ENCODE peak calls at places on chromosome 10, in five cellular contexts. P is iPS DF 6.9, L is OCI-LY7, T is uterus, H is brain microvascular endothelial cell. Y is an unnamed sample.

GRCh38 chr10:25294032-25294926 is 119.5 kb downstream of the GPR158 start:
- DNase-seq in P (no peak), L (no peak), T (no peak), H (no peak), Y (peak)

GRCh38 chr10:53980210-53980609 is 820.8 kb downstream of the PCDH15 start:
- DNase-seq in P (no peak), L (no peak), T (no peak), H (no peak), Y (no peak)

GRCh38 chr10:13809447-13809846 is 222.7 kb downstream of the PRPF18 start:
- DNase-seq in P (peak), L (no peak), T (no peak), H (no peak), Y (no peak)

GRCh38 chr10:133564816-133565215 is 567 bp downstream of the SYCE1 start:
- DNase-seq in P (no peak), L (no peak), T (no peak), H (no peak), Y (no peak)

GRCh38 chr10:80702143-80702542 is 164.4 kb downstream of the SH2D4B start:
- DNase-seq in P (no peak), L (no peak), T (no peak), H (no peak), Y (no peak)

GRCh38 chr10:43292745-43293676 is 26.1 kb upstream of the RASGEF1A start:
- DNase-seq in P (no peak), L (peak), T (peak), H (peak), Y (no peak)

GRCh38 chr10:99993994-99994689 is 15.6 kb downstream of the DNMBP start:
- DNase-seq in P (no peak), L (peak), T (no peak), H (peak), Y (no peak)

GRCh38 chr10:51926336-51926735 is 226.9 kb upstream of the CSTF2T start:
- DNase-seq in P (no peak), L (no peak), T (no peak), H (no peak), Y (no peak)

GRCh38 chr10:88687853-88688467 is 18.1 kb upstream of the LIPK start:
- DNase-seq in P (no peak), L (peak), T (no peak), H (no peak), Y (no peak)

GRCh38 chr10:48292616-48293015 is 13.9 kb upstream of the MAPK8 start:
- DNase-seq in P (no peak), L (no peak), T (no peak), H (no peak), Y (no peak)

GRCh38 chr10:83801983-83802382 is 337.3 kb upstream of the GHITM start:
- DNase-seq in P (no peak), L (no peak), T (no peak), H (no peak), Y (no peak)

GRCh38 chr10:17756557-17757208 is 4.7 kb downstream of the TMEM236 start:
- DNase-seq in P (no peak), L (no peak), T (no peak), H (peak), Y (no peak)

GRCh38 chr10:45235823-45236222 is 79.6 kb downstream of the OR13A1 start:
- DNase-seq in P (no peak), L (no peak), T (no peak), H (peak), Y (peak)

GRCh38 chr10:108690530-108690929 is 1232.8 kb downstream of the XPNPEP1 start:
- DNase-seq in P (no peak), L (no peak), T (no peak), H (no peak), Y (no peak)

GRCh38 chr10:75008952-75009351 is 102.5 kb upstream of the SAMD8 start:
- DNase-seq in P (no peak), L (no peak), T (no peak), H (no peak), Y (no peak)

GRCh38 chr10:69479241-69479730 is 28.0 kb downstream of the TSPAN15 start:
- DNase-seq in P (no peak), L (no peak), T (no peak), H (no peak), Y (no peak)

GRCh38 chr10:70193391-70193844 is 23.1 kb upstream of the SAR1A start:
- DNase-seq in P (no peak), L (no peak), T (no peak), H (no peak), Y (no peak)

GRCh38 chr10:113053091-113053490 is 103.0 kb downstream of the TCF7L2 start:
- DNase-seq in P (no peak), L (no peak), T (no peak), H (no peak), Y (no peak)

GRCh38 chr10:133186416-133187090 is 26.5 kb downstream of the KNDC1 start:
- DNase-seq in P (no peak), L (no peak), T (no peak), H (no peak), Y (no peak)

GRCh38 chr10:554182-554848 is 135.2 kb downstream of the DIP2C start:
- DNase-seq in P (no peak), L (no peak), T (no peak), H (no peak), Y (no peak)

GRCh38 chr10:88428442-88428841 is 154.7 kb downstream of the RNLS start:
- DNase-seq in P (no peak), L (no peak), T (no peak), H (peak), Y (no peak)

GRCh38 chr10:17386616-17387075 is 67.7 kb downstream of the ST8SIA6 start:
- DNase-seq in P (no peak), L (no peak), T (no peak), H (no peak), Y (no peak)

GRCh38 chr10:62707810-62708209 is 96.7 kb upstream of the ADO start:
- DNase-seq in P (no peak), L (no peak), T (no peak), H (no peak), Y (no peak)
- H3K27ac ChIP-seq in P (no peak), L (no peak), T (no peak), H (no peak), Y (no peak)

DNA sequence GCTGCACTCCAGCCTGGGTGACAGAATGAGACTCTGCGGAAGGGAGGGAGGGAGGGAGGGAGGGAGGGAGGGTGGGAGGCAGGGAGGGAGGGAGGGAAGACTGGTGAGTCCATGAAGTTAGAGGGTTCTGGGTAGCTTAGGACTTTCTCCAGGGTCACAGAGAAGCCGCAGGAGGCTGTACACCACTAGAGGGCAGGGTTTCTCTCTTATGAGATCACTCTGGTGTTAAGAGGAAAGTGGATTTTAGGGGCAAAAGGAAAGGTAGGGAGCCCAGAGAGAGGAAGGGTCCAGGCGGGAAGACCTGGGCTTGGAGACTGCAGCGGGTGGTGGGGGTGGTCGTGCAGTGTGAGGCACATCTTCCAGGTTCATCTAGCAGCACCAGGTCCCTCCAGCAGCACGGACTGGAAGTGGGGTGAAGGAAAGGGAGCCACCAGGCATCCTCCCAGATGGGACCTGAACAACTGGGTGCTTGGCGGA is 48.7 kb upstream of the SLC29A3 start:
- DNase-seq in P (peak), L (peak), T (peak), H (peak), Y (no peak)
- H3K27ac ChIP-seq in P (no peak), L (no peak), T (peak), H (no peak), Y (peak)

GRCh38 chr10:102419561-102420442 is 834 bp upstream of the FBXL15 start:
- DNase-seq in P (no peak), L (peak), T (peak), H (no peak), Y (no peak)
- H3K27ac ChIP-seq in P (no peak), L (peak), T (peak), H (no peak), Y (peak)

DNA sequence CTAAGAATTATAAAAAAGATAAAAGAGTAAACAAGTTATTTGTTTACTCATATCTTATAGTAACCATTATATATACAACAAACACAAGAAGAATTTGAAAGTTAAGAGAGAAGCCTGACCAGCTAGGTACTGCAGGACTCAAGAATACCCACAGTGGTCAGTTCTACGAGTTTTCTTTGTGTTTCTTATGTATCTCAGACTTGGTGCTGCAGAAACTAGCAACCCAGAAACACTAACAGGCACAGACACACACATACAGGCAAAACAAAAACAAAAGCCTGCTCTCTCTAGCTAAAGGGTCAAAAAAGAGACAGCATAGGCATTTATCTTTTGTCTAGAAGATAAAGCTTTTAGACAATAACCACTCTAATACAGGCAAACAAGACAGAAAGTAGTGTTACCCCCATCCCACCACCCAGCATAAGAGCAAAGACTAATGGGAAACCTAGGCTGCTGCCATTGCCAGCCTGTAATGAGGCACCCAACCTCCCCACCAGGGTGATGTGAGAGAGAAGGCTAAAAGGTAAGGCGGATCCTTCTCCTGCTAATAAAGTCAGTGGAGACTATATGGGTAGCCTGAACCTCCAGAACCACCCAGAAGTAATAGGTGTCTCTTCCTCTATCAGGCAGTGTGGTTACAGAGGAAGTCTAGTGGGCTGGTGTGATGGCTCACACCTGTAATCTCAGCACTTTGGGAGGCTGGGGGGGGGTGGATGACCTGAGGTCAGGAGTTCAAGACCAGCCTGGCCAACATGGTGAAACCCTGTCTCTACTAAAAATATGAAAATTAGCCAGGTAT is 113.9 kb downstream of the DNAJC1 start:
- DNase-seq in P (no peak), L (no peak), T (no peak), H (no peak), Y (no peak)
- H3K27ac ChIP-seq in P (no peak), L (no peak), T (no peak), H (no peak), Y (no peak)

GRCh38 chr10:29537799-29538198 is 97.0 kb downstream of the SVIL start:
- DNase-seq in P (no peak), L (no peak), T (no peak), H (no peak), Y (no peak)

GRCh38 chr10:29542723-29543122 is 92.0 kb downstream of the SVIL start:
- DNase-seq in P (no peak), L (no peak), T (no peak), H (no peak), Y (no peak)

GRCh38 chr10:29540016-29540415 is 94.8 kb downstream of the SVIL start:
- DNase-seq in P (no peak), L (no peak), T (no peak), H (no peak), Y (no peak)

GRCh38 chr10:29541826-29542225 is 92.9 kb downstream of the SVIL start:
- DNase-seq in P (no peak), L (no peak), T (no peak), H (no peak), Y (no peak)

GRCh38 chr10:29539398-29539797 is 95.4 kb downstream of the SVIL start:
- DNase-seq in P (no peak), L (no peak), T (no peak), H (no peak), Y (no peak)
- H3K27ac ChIP-seq in P (no peak), L (no peak), T (no peak), H (no peak), Y (no peak)

GRCh38 chr10:6180480-6181110 is 22.1 kb upstream of the PFKFB3 start:
- DNase-seq in P (no peak), L (no peak), T (no peak), H (no peak), Y (no peak)

GRCh38 chr10:6177880-6178281 is 24.9 kb upstream of the PFKFB3 start:
- DNase-seq in P (no peak), L (no peak), T (no peak), H (no peak), Y (no peak)

GRCh38 chr10:6181249-6181648 is 21.5 kb upstream of the PFKFB3 start:
- DNase-seq in P (no peak), L (no peak), T (no peak), H (no peak), Y (no peak)

GRCh38 chr10:6178581-6178980 is 24.2 kb upstream of the PFKFB3 start:
- DNase-seq in P (no peak), L (no peak), T (no peak), H (no peak), Y (no peak)

GRCh38 chr10:6179078-6179477 is 23.7 kb upstream of the PFKFB3 start:
- DNase-seq in P (no peak), L (no peak), T (no peak), H (no peak), Y (no peak)
- H3K27ac ChIP-seq in P (no peak), L (no peak), T (no peak), H (no peak), Y (no peak)